ENCODE peak calls at places on chromosome 14, in ten cellular contexts. S, D, L, J, F, N, W, U, H and A are unnamed samples. For H3K27me3, the result is how much of the 10 kb centered on the place peaks cover.

GRCh38 chr14:102317564-102318248 is 1.8 kb upstream of the ZNF839 start:
- DNase-seq in F (no peak), H (no peak), W (no peak), S (peak), L (no peak), N (no peak), U (peak), D (peak), J (no peak), A (no peak)

GRCh38 chr14:64671591-64671990 is 32.6 kb upstream of the PLEKHG3 start:
- DNase-seq in J (peak), D (no peak), S (peak), F (no peak), W (no peak), U (peak), H (no peak), N (no peak), L (no peak), A (no peak)

GRCh38 chr14:85471744-85472143 is 58.2 kb upstream of the FLRT2 start:
- DNase-seq in U (peak), S (no peak), W (peak), D (no peak), N (peak), F (no peak), L (no peak), J (peak), H (no peak), A (no peak)

GRCh38 chr14:69553221-69553620 is 21.4 kb downstream of the CCDC177 start:
- DNase-seq in S (no peak), J (peak), W (no peak), U (no peak), L (no peak), D (no peak), N (no peak), F (no peak), H (no peak), A (no peak)

GRCh38 chr14:65134651-65135579 is 32.6 kb upstream of the MAX start:
- DNase-seq in N (no peak), D (no peak), S (no peak), W (no peak), U (no peak), L (no peak), H (no peak), J (no peak), F (no peak), A (no peak)

GRCh38 chr14:37796703-37797416 is 201.4 kb downstream of the TTC6 start:
- DNase-seq in F (no peak), D (no peak), W (no peak), H (no peak), U (peak), N (no peak), L (no peak), J (no peak), S (no peak), A (no peak)

GRCh38 chr14:100147181-100147631 is 12.2 kb downstream of the DEGS2 start:
- DNase-seq in W (no peak), D (no peak), S (no peak), J (no peak), F (no peak), U (no peak), N (no peak), L (no peak), H (no peak), A (peak)

GRCh38 chr14:91904956-91905645 is 37.8 kb upstream of the TC2N start:
- DNase-seq in N (no peak), H (no peak), U (no peak), F (no peak), S (no peak), L (no peak), J (no peak), W (no peak), D (no peak), A (no peak)

GRCh38 chr14:69928111-69928523 is 48.9 kb downstream of the SMOC1 start:
- DNase-seq in U (no peak), F (no peak), N (no peak), S (no peak), H (no peak), L (no peak), J (peak), D (no peak), W (no peak), A (no peak)

GRCh38 chr14:65137648-65138317 is 35.5 kb upstream of the MAX start:
- DNase-seq in N (no peak), H (no peak), L (no peak), W (no peak), J (no peak), F (no peak), U (no peak), S (no peak), D (no peak), A (no peak)

GRCh38 chr14:58815046-58815701 is 177.4 kb downstream of the DACT1 start:
- DNase-seq in D (no peak), F (no peak), H (no peak), U (no peak), J (no peak), L (no peak), N (no peak), W (peak), S (no peak), A (no peak)

GRCh38 chr14:24411468-24412454 is 13.0 kb downstream of the NYNRIN start:
- DNase-seq in N (no peak), J (no peak), S (peak), H (peak), L (no peak), D (no peak), U (peak), W (no peak), F (no peak), A (no peak)

GRCh38 chr14:73944432-73945158 is 5.3 kb downstream of the FAM161B start:
- DNase-seq in J (no peak), N (no peak), W (no peak), L (no peak), S (no peak), U (no peak), H (no peak), F (no peak), D (no peak), A (no peak)

GRCh38 chr14:64930085-64930843 is 12.3 kb downstream of the GPX2 start:
- DNase-seq in W (no peak), F (no peak), S (no peak), L (no peak), J (no peak), H (no peak), D (no peak), U (no peak), N (no peak), A (no peak)

GRCh38 chr14:95545769-95546168 is 10.9 kb downstream of the GLRX5 start:
- DNase-seq in N (no peak), J (peak), L (no peak), F (no peak), D (no peak), U (no peak), H (no peak), W (peak), S (no peak), A (no peak)

DNA sequence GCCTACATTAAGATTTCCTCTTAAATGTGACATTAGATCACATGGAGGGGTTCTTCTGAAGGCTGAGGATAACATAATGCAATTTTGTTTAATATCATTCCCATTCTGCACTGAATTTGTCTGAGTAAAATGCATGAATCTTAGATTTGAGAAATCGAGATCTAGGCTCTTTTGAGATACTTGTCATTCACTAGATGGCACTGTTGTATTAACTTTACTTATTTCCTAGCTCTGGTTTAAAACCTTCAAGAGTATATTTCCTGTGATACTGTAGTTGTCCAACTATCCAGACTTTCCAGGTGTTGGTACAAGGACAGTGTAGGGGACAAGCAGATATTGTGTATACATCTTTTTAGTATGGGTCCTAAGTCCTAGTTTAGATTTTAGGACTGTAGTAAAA is 91.7 kb upstream of the SEL1L start:
- DNase-seq in L (no peak), D (no peak), J (no peak), W (no peak), N (no peak), F (no peak), U (peak), S (peak), H (no peak), A (no peak)
- TF ChIP-seq CTCF in L (peak), D (peak), J (no peak), W (no peak), N (no peak), F (peak), U (peak), S (peak), H (no peak), A (peak)

GRCh38 chr14:68362841-68363240 is 430.0 kb downstream of the ZFP36L1 start:
- DNase-seq in H (no peak), D (no peak), N (no peak), F (no peak), L (no peak), U (no peak), J (no peak), S (no peak), W (no peak), A (no peak)

GRCh38 chr14:68364823-68365222 is 428.0 kb downstream of the ZFP36L1 start:
- DNase-seq in N (no peak), L (no peak), U (no peak), J (no peak), H (no peak), D (no peak), S (peak), W (no peak), F (no peak), A (no peak)

GRCh38 chr14:68363841-68364711 is 428.8 kb downstream of the ZFP36L1 start:
- DNase-seq in N (no peak), W (no peak), L (peak), F (no peak), D (peak), S (peak), U (peak), J (no peak), H (no peak), A (no peak)

GRCh38 chr14:68365228-68365627 is 427.6 kb downstream of the ZFP36L1 start:
- DNase-seq in D (no peak), J (peak), H (no peak), U (no peak), S (no peak), N (no peak), F (no peak), W (peak), L (no peak), A (no peak)

GRCh38 chr14:68363401-68363800 is 429.5 kb downstream of the ZFP36L1 start:
- DNase-seq in W (no peak), H (no peak), F (no peak), U (no peak), S (peak), N (no peak), D (no peak), L (no peak), J (no peak), A (peak)
- H3K4me3 ChIP-seq in W (no peak), H (no peak), F (no peak), U (no peak), S (peak), N (no peak), D (no peak), L (no peak), J (no peak), A (no peak)

GRCh38 chr14:50961606-50962259 is 17.4 kb upstream of the PYGL start:
- DNase-seq in W (peak), S (no peak), U (no peak), N (peak), L (no peak), H (no peak), F (no peak), J (peak), D (no peak), A (no peak)
- H3K27me3 ChIP-seq in W (under half), S (under half), U (under half), N (under half), L (under half), H (under half), F (under half), J (under half), D (under half), A (under half)

GRCh38 chr14:49306152-49306751 is 279.9 kb downstream of the RPS29 start:
- DNase-seq in L (no peak), N (no peak), H (no peak), U (peak), D (no peak), W (no peak), S (peak), F (no peak), J (no peak), A (no peak)
- TF ChIP-seq CTCF in L (peak), N (no peak), H (no peak), U (peak), D (peak), W (peak), S (peak), F (peak), J (peak), A (peak)

GRCh38 chr14:90814806-90815566 is 1.2 kb downstream of the TTC7B start:
- DNase-seq in H (no peak), J (no peak), D (no peak), L (no peak), U (no peak), F (no peak), S (no peak), W (no peak), N (no peak), A (no peak)
- H3K4me3 ChIP-seq in H (peak), J (peak), D (peak), L (peak), U (peak), F (no peak), S (peak), W (peak), N (peak), A (no peak)

GRCh38 chr14:62118871-62119270 is 356.7 kb downstream of the SNAPC1 start:
- DNase-seq in F (no peak), H (no peak), L (no peak), U (no peak), W (no peak), D (no peak), S (no peak), N (no peak), J (no peak), A (no peak)

GRCh38 chr14:62117010-62117717 is 354.9 kb downstream of the SNAPC1 start:
- DNase-seq in S (peak), F (no peak), N (peak), W (no peak), J (peak), H (peak), U (peak), L (peak), D (peak), A (peak)

GRCh38 chr14:62117718-62118164 is 355.5 kb downstream of the SNAPC1 start:
- DNase-seq in F (no peak), H (no peak), U (no peak), W (no peak), J (no peak), D (no peak), L (no peak), S (no peak), N (no peak), A (no peak)

GRCh38 chr14:62123959-62124358 is 361.7 kb downstream of the SNAPC1 start:
- DNase-seq in W (no peak), N (no peak), D (no peak), J (no peak), H (no peak), F (no peak), L (no peak), S (no peak), U (no peak), A (no peak)

GRCh38 chr14:62118461-62118860 is 356.2 kb downstream of the SNAPC1 start:
- DNase-seq in D (no peak), U (no peak), S (no peak), J (no peak), H (no peak), F (no peak), W (no peak), N (no peak), L (no peak), A (no peak)
- H3K27me3 ChIP-seq in D (half or more), U (under half), S (half or more), J (under half), H (under half), F (under half), W (under half), N (under half), L (under half), A (under half)

GRCh38 chr14:39158222-39158858 is 11.8 kb downstream of the TRAPPC6B start:
- DNase-seq in D (no peak), N (no peak), J (no peak), U (no peak), S (no peak), H (no peak), W (no peak), F (no peak), L (no peak), A (no peak)

GRCh38 chr14:39160494-39160893 is 9.6 kb downstream of the TRAPPC6B start:
- DNase-seq in D (no peak), L (no peak), S (no peak), H (no peak), U (no peak), F (no peak), J (no peak), N (no peak), W (no peak), A (no peak)

DNA sequence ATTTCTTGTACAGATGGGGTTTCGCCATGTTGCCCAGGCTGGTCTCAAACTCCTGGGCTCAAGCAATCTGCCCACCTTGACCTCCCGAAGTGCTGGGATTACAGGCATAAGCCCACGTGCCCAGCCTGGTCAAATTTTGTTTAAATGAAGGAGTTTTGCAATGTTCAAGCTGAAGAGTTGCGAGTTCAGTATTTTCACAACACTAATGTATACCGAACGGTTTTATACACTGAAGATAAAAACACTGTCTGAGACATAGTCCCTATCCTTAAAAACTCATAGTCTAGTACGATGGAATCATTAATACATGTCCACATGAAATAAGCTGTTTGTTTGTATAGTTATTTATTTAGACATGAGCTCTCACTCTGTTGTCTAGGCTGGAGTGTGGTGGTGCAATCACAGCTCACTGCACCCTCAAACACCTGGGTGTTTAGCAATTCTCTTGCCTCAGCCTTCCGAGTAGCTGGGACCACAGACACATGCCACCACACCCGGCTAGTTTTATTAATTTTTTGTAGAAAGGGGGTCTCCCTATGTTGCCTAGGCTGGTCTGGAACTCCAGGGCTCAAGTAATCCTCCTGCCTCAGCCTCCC is 15.4 kb downstream of the TRAPPC6B start:
- DNase-seq in S (no peak), L (no peak), W (no peak), D (no peak), F (no peak), J (no peak), N (no peak), U (no peak), H (no peak), A (no peak)
- TF ChIP-seq CTCF in S (no peak), L (no peak), W (no peak), D (no peak), F (no peak), J (no peak), N (no peak), U (no peak), H (no peak), A (no peak)

GRCh38 chr14:105168093-105168420 is 519 bp downstream of the JAG2 start:
- DNase-seq in L (no peak), H (no peak), S (peak), J (no peak), W (no peak), U (no peak), N (no peak), D (no peak), F (no peak), A (no peak)
- H3K4me3 ChIP-seq in L (peak), H (peak), S (peak), J (no peak), W (no peak), U (no peak), N (peak), D (peak), F (no peak), A (no peak)

GRCh38 chr14:20661197-20661596 is 19.7 kb upstream of the OR6S1 start:
- DNase-seq in L (no peak), H (no peak), F (no peak), U (no peak), J (no peak), W (no peak), N (no peak), S (no peak), D (no peak), A (no peak)

GRCh38 chr14:20657216-20658211 is 16.0 kb upstream of the OR6S1 start:
- DNase-seq in D (no peak), S (peak), L (no peak), W (no peak), H (peak), J (no peak), N (no peak), F (no peak), U (peak), A (no peak)

GRCh38 chr14:20662968-20663731 is 21.2 kb upstream of the RNASE4 start:
- DNase-seq in H (peak), J (no peak), S (peak), U (peak), L (no peak), F (peak), N (peak), D (no peak), W (no peak), A (peak)

GRCh38 chr14:20658246-20658645 is 16.8 kb upstream of the OR6S1 start:
- DNase-seq in F (no peak), S (no peak), J (no peak), W (no peak), U (no peak), N (no peak), L (no peak), H (peak), D (no peak), A (no peak)

DNA sequence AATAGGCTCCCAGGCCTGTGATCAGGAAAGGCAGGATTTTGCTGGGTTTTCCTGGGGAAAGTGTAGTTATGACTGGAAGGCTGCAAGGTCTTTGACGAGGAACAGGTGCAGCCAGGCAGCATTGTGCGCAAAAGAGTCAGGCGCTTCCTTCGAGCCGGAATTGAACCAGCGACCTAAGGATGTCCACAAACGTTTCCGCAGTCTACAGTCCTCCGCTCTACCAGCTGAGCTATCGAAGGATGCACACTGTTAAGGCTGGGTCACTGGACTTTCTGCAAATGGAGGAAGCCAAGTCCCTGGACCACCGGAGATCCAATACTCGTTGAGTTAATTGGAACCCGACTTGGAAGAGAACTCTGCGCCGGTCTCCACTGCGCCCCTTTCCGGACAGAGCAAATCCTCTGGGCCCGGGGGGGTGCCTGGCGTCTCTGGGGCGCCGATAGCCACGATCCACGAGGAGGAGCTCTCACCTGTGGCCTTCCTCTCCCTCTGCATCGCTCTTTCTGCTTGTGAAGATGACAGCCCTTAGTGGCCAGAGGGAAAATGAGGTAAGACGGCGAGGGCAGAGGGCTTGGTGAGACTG is 18.4 kb upstream of the OR6S1 start:
- DNase-seq in N (no peak), D (no peak), L (no peak), F (no peak), S (peak), H (peak), J (no peak), W (no peak), U (no peak), A (no peak)
- H3K27me3 ChIP-seq in N (under half), D (half or more), L (under half), F (under half), S (under half), H (under half), J (under half), W (under half), U (under half), A (under half)

GRCh38 chr14:98138666-98139065 is 1133.3 kb downstream of the BCL11B start:
- DNase-seq in N (peak), S (peak), F (no peak), H (no peak), L (no peak), J (no peak), U (no peak), D (no peak), W (no peak), A (no peak)
- TF ChIP-seq CTCF in N (peak), S (peak), F (peak), H (no peak), L (peak), J (no peak), U (peak), D (peak), W (no peak), A (peak)